ENCODE peak calls at places on chromosomes 2 and 18, in seven cellular contexts. J, V, K, C, T, H and B are unnamed samples.

GRCh38 chr2:145379934-145380333 is 860.0 kb upstream of the ZEB2 start:
- DNase-seq in J (no peak), V (no peak), K (peak; percentile 30), C (no peak), T (no peak), H (no peak), B (no peak)

GRCh38 chr18:76131738-76132137 is 363.3 kb downstream of the ZNF516 start:
- DNase-seq in J (no peak), V (peak; percentile 12), K (peak; percentile 3), C (no peak), T (no peak), H (peak; percentile 79), B (peak; percentile 93)

GRCh38 chr2:64359892-64360657 is 93.9 kb upstream of the LGALSL start:
- DNase-seq in J (peak; percentile 74), V (no peak), K (peak; percentile 92), C (no peak), T (peak; percentile 78), H (peak; percentile 99), B (no peak)

GRCh38 chr2:73739101-73739500 is 2.0 kb upstream of the TPRKB start:
- DNase-seq in J (no peak), V (no peak), K (no peak), C (no peak), T (no peak), H (peak; percentile 65), B (no peak)

GRCh38 chr2:9946818-9947217 is 4.7 kb upstream of the GRHL1 start:
- DNase-seq in J (no peak), V (no peak), K (no peak), C (no peak), T (no peak), H (no peak), B (no peak)

GRCh38 chr2:159101755-159102489 is 133.5 kb downstream of the TANC1 start:
- DNase-seq in J (no peak), V (peak; percentile 44), K (no peak), C (no peak), T (no peak), H (no peak), B (peak; percentile 75)

GRCh38 chr2:173134703-173135102 is 59.1 kb downstream of the MAP3K20 start:
- DNase-seq in J (no peak), V (no peak), K (no peak), C (no peak), T (no peak), H (peak; percentile 70), B (peak; percentile 84)

GRCh38 chr2:121694398-121695178 is 42.1 kb downstream of the NIFK start:
- DNase-seq in J (no peak), V (no peak), K (peak; percentile 50), C (peak; percentile 34), T (peak; percentile 30), H (peak; percentile 51), B (peak; percentile 16)

GRCh38 chr18:58144671-58145285 is 100.8 kb downstream of the NEDD4L start:
- DNase-seq in J (no peak), V (peak; percentile 81), K (no peak), C (no peak), T (no peak), H (no peak), B (no peak)

GRCh38 chr2:241256168-241256545 is 59.3 kb downstream of the HDLBP start:
- DNase-seq in J (no peak), V (no peak), K (no peak), C (no peak), T (peak; percentile 6), H (no peak), B (no peak)

GRCh38 chr2:217790195-217790594 is 212.6 kb downstream of the TNS1 start:
- DNase-seq in J (peak; percentile 38), V (no peak), K (no peak), C (no peak), T (peak; percentile 48), H (no peak), B (peak; percentile 74)

GRCh38 chr18:32333781-32334180 is 136.9 kb downstream of the GAREM1 start:
- DNase-seq in J (no peak), V (peak; percentile 31), K (no peak), C (no peak), T (no peak), H (peak; percentile 21), B (no peak)

GRCh38 chr2:206614825-206615224 is 27.5 kb upstream of the FAM237A start:
- DNase-seq in J (no peak), V (no peak), K (peak; percentile 80), C (no peak), T (no peak), H (peak; percentile 82), B (peak; percentile 94)

GRCh38 chr2:11907178-11907577 is 160.7 kb downstream of the LPIN1 start:
- DNase-seq in J (peak; percentile 47), V (no peak), K (no peak), C (no peak), T (no peak), H (no peak), B (peak; percentile 89)

GRCh38 chr2:237429761-237430160 is 15.8 kb upstream of the COL6A3 start:
- DNase-seq in J (no peak), V (no peak), K (no peak), C (no peak), T (no peak), H (no peak), B (no peak)

GRCh38 chr2:240250985-240251847 is 110.8 kb upstream of the OTOS start:
- DNase-seq in J (peak; percentile 93), V (no peak), K (peak; percentile 92), C (peak; percentile 92), T (peak; percentile 48), H (peak; percentile 75), B (peak; percentile 83)

GRCh38 chr2:200081221-200081620 is 125.8 kb downstream of the MAIP1 start:
- DNase-seq in J (no peak), V (no peak), K (no peak), C (no peak), T (no peak), H (no peak), B (no peak)

GRCh38 chr2:234363011-234363487 is 133.8 kb downstream of the ARL4C start:
- DNase-seq in J (no peak), V (peak; percentile 83), K (peak; percentile 38), C (no peak), T (no peak), H (no peak), B (no peak)

GRCh38 chr18:13809521-13810252 is 14.3 kb upstream of the MC5R start:
- DNase-seq in J (no peak), V (no peak), K (no peak), C (no peak), T (no peak), H (peak; percentile 52), B (no peak)

GRCh38 chr2:204505488-204505887 is 39.8 kb upstream of the PARD3B start:
- DNase-seq in J (no peak), V (no peak), K (peak; percentile 63), C (no peak), T (no peak), H (no peak), B (no peak)

GRCh38 chr2:71713581-71714580 is 260.5 kb downstream of the DYSF start:
- DNase-seq in J (no peak), V (no peak), K (peak; percentile 70), C (peak; percentile 44), T (no peak), H (no peak), B (peak; percentile 6)

GRCh38 chr2:213067888-213068287 is 83.5 kb downstream of the IKZF2 start:
- DNase-seq in J (no peak), V (no peak), K (peak; percentile 35), C (no peak), T (no peak), H (peak; percentile 48), B (no peak)

GRCh38 chr2:74735544-74735943 is 81.5 kb downstream of the SEMA4F start:
- DNase-seq in J (no peak), V (no peak), K (no peak), C (no peak), T (no peak), H (no peak), B (no peak)

GRCh38 chr2:239954166-239955085 is 70.7 kb downstream of the NDUFA10 start:
- DNase-seq in J (peak; percentile 43), V (no peak), K (no peak), C (peak; percentile 72), T (no peak), H (peak; percentile 24), B (no peak)

GRCh38 chr2:64263315-64263714 is 119.1 kb upstream of the PELI1 start:
- DNase-seq in J (no peak), V (peak; percentile 43), K (peak; percentile 84), C (no peak), T (no peak), H (peak; percentile 94), B (peak; percentile 8)

GRCh38 chr2:208984376-208985100 is 439.3 kb upstream of the MAP2 start:
- DNase-seq in J (no peak), V (no peak), K (no peak), C (no peak), T (no peak), H (peak; percentile 70), B (no peak)

GRCh38 chr2:56448999-56449431 is 265.2 kb downstream of the CCDC85A start:
- DNase-seq in J (no peak), V (no peak), K (peak; percentile 11), C (no peak), T (no peak), H (peak; percentile 66), B (no peak)

GRCh38 chr2:206084870-206085741 is 868 bp downstream of the INO80D start:
- DNase-seq in J (peak; percentile 54), V (no peak), K (peak; percentile 34), C (no peak), T (peak; percentile 78), H (peak; percentile 30), B (no peak)

GRCh38 chr2:38601463-38602135 is 1.1 kb downstream of the HNRNPLL start:
- DNase-seq in J (no peak), V (peak; percentile 64), K (peak; percentile 48), C (no peak), T (no peak), H (peak; percentile 22), B (no peak)

GRCh38 chr2:34254272-34254882 is 655.3 kb upstream of the FAM98A start:
- DNase-seq in J (no peak), V (no peak), K (no peak), C (no peak), T (no peak), H (no peak), B (no peak)

GRCh38 chr18:46559946-46560670 is 96.9 kb downstream of the LOXHD1 start:
- DNase-seq in J (no peak), V (no peak), K (no peak), C (no peak), T (peak; percentile 6), H (no peak), B (no peak)